ENCODE peak calls at places on chromosomes 4 and X, in five cellular contexts. N, F, R, W and S are unnamed samples.

GRCh38 chrX:1506916-1507315 is 30.1 kb downstream of the P2RY8 start:
- DNase-seq in R (no peak), F (no peak), N (no peak), W (no peak), S (no peak)

GRCh38 chr4:187485676-187486075 is 509.9 kb upstream of the ZFP42 start:
- DNase-seq in F (no peak), R (no peak), W (no peak), N (no peak), S (no peak)

GRCh38 chr4:88991746-88992145 is 65.2 kb downstream of the FAM13A start:
- DNase-seq in N (peak; percentile 7), W (no peak), F (no peak), R (no peak), S (peak; percentile 80)

GRCh38 chr4:39924014-39924413 is 53.7 kb downstream of the PDS5A start:
- DNase-seq in R (no peak), W (no peak), F (no peak), N (no peak), S (no peak)

GRCh38 chrX:1196436-1196835 is 16.0 kb downstream of the CRLF2 start:
- DNase-seq in W (no peak), F (no peak), R (no peak), N (no peak), S (no peak)

GRCh38 chr4:102586644-102587021 is 85.5 kb downstream of the NFKB1 start:
- DNase-seq in F (no peak), N (no peak), W (no peak), R (no peak), S (no peak)

GRCh38 chr4:8330821-8331566 is 61.4 kb downstream of the HTRA3 start:
- DNase-seq in N (no peak), R (peak; percentile 63), F (peak; percentile 85), W (peak; percentile 33), S (peak; percentile 29)

GRCh38 chr4:78145622-78146021 is 88.5 kb downstream of the FRAS1 start:
- DNase-seq in F (no peak), R (peak; percentile 25), W (no peak), N (no peak), S (no peak)

GRCh38 chr4:155759372-155760252 is 791 bp downstream of the GUCY1B1 start:
- DNase-seq in R (peak; percentile 59), N (peak; percentile 39), W (peak; percentile 58), F (peak; percentile 86), S (peak; percentile 48)

GRCh38 chrX:15376956-15377355 is 7.3 kb downstream of the VEGFD start:
- DNase-seq in W (no peak), F (no peak), R (no peak), N (peak; percentile 33), S (peak; percentile 2)

GRCh38 chr4:23902203-23902602 is 12.4 kb upstream of the PPARGC1A start:
- DNase-seq in N (no peak), F (no peak), W (no peak), R (no peak), S (no peak)

GRCh38 chr4:110294165-110294564 is 95.8 kb upstream of the ELOVL6 start:
- DNase-seq in N (no peak), W (no peak), F (no peak), R (no peak), S (peak; percentile 38)

GRCh38 chr4:73436674-73437557 is 895 bp downstream of the AFP start:
- DNase-seq in W (no peak), N (no peak), F (no peak), R (no peak), S (no peak)

GRCh38 chr4:73435984-73436383 is at the start of gene AFP:
- DNase-seq in N (no peak), W (no peak), R (no peak), F (no peak), S (no peak)

GRCh38 chr4:73438582-73439215 is 2.7 kb downstream of the AFP start:
- DNase-seq in R (no peak), N (no peak), F (no peak), W (no peak), S (no peak)

GRCh38 chr4:73438048-73438447 is 2.0 kb downstream of the AFP start:
- DNase-seq in N (no peak), F (no peak), W (no peak), R (no peak), S (no peak)

GRCh38 chr4:73437558-73437956 is 1.5 kb downstream of the AFP start:
- DNase-seq in F (no peak), W (no peak), N (no peak), R (no peak), S (no peak)
- H3K4me3 ChIP-seq in F (no peak overlapping the region), W (no peak overlapping the region), N (no peak overlapping the region), R (no peak overlapping the region), S (no peak overlapping the region)

GRCh38 chr4:139242511-139243051 is 37.4 kb downstream of the MGARP start:
- DNase-seq in W (no peak), F (no peak), N (peak; percentile 73), R (peak; percentile 47), S (peak; percentile 54)

GRCh38 chr4:139245590-139245989 is 34.4 kb downstream of the MGARP start:
- DNase-seq in F (no peak), R (peak; percentile 37), W (no peak), N (no peak), S (peak; percentile 16)

GRCh38 chr4:139241784-139242151 is 38.3 kb downstream of the MGARP start:
- DNase-seq in R (no peak), N (no peak), W (no peak), F (no peak), S (no peak)

GRCh38 chr4:139246166-139246565 is 33.9 kb downstream of the MGARP start:
- DNase-seq in N (no peak), W (no peak), R (no peak), F (no peak), S (no peak)

GRCh38 chr4:139243448-139244365 is 36.3 kb downstream of the MGARP start:
- DNase-seq in F (no peak), N (peak; percentile 99), W (peak; percentile 33), R (peak; percentile 92), S (peak; percentile 91)
- H3K4me3 ChIP-seq in F (no peak overlapping the region), N (no peak overlapping the region), W (no peak overlapping the region), R (no peak overlapping the region), S (no peak overlapping the region)

DNA sequence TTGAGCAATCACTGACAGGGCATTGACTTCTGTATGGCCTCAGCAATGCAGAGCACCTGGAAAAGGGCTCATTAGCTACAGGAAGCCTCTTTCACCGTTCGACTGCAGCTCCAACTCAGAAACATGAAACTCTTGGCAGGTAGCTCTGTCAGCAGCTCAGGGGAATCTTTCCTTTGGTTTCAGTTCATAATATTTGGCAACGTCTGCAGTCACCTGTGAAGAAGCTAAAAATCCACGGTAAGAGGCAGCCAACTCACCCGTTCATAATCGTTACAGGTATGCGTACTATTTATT is 354.9 kb downstream of the CAMK2D start:
- DNase-seq in N (no peak), R (no peak), W (no peak), F (no peak), S (no peak)
- H3K4me3 ChIP-seq in N (no peak overlapping the region), R (no peak overlapping the region), W (no peak overlapping the region), F (no peak overlapping the region), S (no peak overlapping the region)

DNA sequence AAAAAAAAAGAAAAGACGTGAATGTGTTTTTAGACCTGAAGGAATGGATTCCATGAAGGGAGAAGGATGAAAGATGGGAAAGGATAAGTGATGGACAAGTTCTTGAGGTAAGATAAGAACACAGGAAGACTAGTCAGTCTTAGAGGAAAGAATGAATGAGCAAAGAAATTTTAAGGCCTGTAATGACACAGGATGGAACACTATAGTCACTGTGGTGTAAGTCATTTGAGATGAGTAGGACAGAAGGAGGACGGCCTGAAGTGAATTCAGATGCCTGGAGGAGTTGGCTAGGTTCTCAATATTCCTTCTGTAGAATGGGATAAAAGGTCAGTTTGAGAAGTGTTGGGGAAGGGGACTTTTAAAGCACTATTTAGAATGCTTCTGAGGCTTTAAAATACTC is 3.8 kb downstream of the MSMO1 start:
- DNase-seq in N (no peak), W (no peak), F (no peak), R (no peak), S (no peak)
- H3K4me3 ChIP-seq in N (peak overlapping the region; percentile 100), W (no peak overlapping the region), F (no peak overlapping the region), R (peak overlapping the region; percentile 62), S (peak overlapping the region; percentile 23)